ENCODE peak calls at places on chromosome 6, in ten cellular contexts. One of them, this sample, is unnamed.

GRCh38 chr6:111791415-111791814 is 81.8 kb downstream of the FYN start:
- DNase-seq in HEK293T: no peak
- DNase-seq in CD4-positive, alpha-beta T cell: no peak
- DNase-seq in GM12878: no peak
- DNase-seq in LHCN-M2: peak; percentile 79
- DNase-seq in lung microvascular endothelial cell: peak; percentile 23
- DNase-seq in H7: no peak
- DNase-seq in HuH-7: no peak
- DNase-seq in brain microvascular endothelial cell: no peak
- DNase-seq in heart right ventricle: no peak
- DNase-seq in this sample: no peak

GRCh38 chr6:35213161-35213823 is 464 bp upstream of the SCUBE3 start:
- DNase-seq in HEK293T: no peak
- DNase-seq in CD4-positive, alpha-beta T cell: no peak
- DNase-seq in GM12878: no peak
- DNase-seq in LHCN-M2: no peak
- DNase-seq in lung microvascular endothelial cell: no peak
- DNase-seq in H7: peak; percentile 98
- DNase-seq in HuH-7: peak; percentile 44
- DNase-seq in brain microvascular endothelial cell: no peak
- DNase-seq in heart right ventricle: no peak
- DNase-seq in this sample: no peak

GRCh38 chr6:41045664-41046063 is 3.4 kb downstream of the TSPO2 start:
- DNase-seq in HEK293T: no peak
- DNase-seq in CD4-positive, alpha-beta T cell: no peak
- DNase-seq in GM12878: no peak
- DNase-seq in LHCN-M2: no peak
- DNase-seq in lung microvascular endothelial cell: no peak
- DNase-seq in H7: no peak
- DNase-seq in HuH-7: no peak
- DNase-seq in brain microvascular endothelial cell: no peak
- DNase-seq in heart right ventricle: no peak
- DNase-seq in this sample: no peak

GRCh38 chr6:137417411-137417810 is 76.8 kb downstream of the OLIG3 start:
- DNase-seq in HEK293T: no peak
- DNase-seq in CD4-positive, alpha-beta T cell: no peak
- DNase-seq in GM12878: no peak
- DNase-seq in LHCN-M2: no peak
- DNase-seq in lung microvascular endothelial cell: no peak
- DNase-seq in H7: no peak
- DNase-seq in HuH-7: no peak
- DNase-seq in brain microvascular endothelial cell: no peak
- DNase-seq in heart right ventricle: no peak
- DNase-seq in this sample: no peak

GRCh38 chr6:112122758-112123157 is 35.4 kb downstream of the FAM229B start:
- DNase-seq in HEK293T: no peak
- DNase-seq in CD4-positive, alpha-beta T cell: no peak
- DNase-seq in GM12878: no peak
- DNase-seq in LHCN-M2: no peak
- DNase-seq in lung microvascular endothelial cell: no peak
- DNase-seq in H7: no peak
- DNase-seq in HuH-7: no peak
- DNase-seq in brain microvascular endothelial cell: no peak
- DNase-seq in heart right ventricle: no peak
- DNase-seq in this sample: no peak

GRCh38 chr6:63492476-63492875 is 79.8 kb upstream of the LOC128125822 start:
- DNase-seq in HEK293T: no peak
- DNase-seq in CD4-positive, alpha-beta T cell: no peak
- DNase-seq in GM12878: no peak
- DNase-seq in LHCN-M2: no peak
- DNase-seq in lung microvascular endothelial cell: no peak
- DNase-seq in H7: no peak
- DNase-seq in HuH-7: no peak
- DNase-seq in brain microvascular endothelial cell: no peak
- DNase-seq in heart right ventricle: no peak
- DNase-seq in this sample: no peak

GRCh38 chr6:80457044-80457933 is 350.8 kb downstream of the BCKDHB start:
- DNase-seq in HEK293T: no peak
- DNase-seq in CD4-positive, alpha-beta T cell: no peak
- DNase-seq in GM12878: no peak
- DNase-seq in LHCN-M2: peak; percentile 93
- DNase-seq in lung microvascular endothelial cell: peak; percentile 95
- DNase-seq in H7: no peak
- DNase-seq in HuH-7: no peak
- DNase-seq in brain microvascular endothelial cell: peak; percentile 93
- DNase-seq in heart right ventricle: peak; percentile 44
- DNase-seq in this sample: peak; percentile 52

GRCh38 chr6:90765895-90766294 is 179.0 kb upstream of the MAP3K7 start:
- DNase-seq in HEK293T: no peak
- DNase-seq in CD4-positive, alpha-beta T cell: no peak
- DNase-seq in GM12878: no peak
- DNase-seq in LHCN-M2: no peak
- DNase-seq in lung microvascular endothelial cell: no peak
- DNase-seq in H7: no peak
- DNase-seq in HuH-7: no peak
- DNase-seq in brain microvascular endothelial cell: no peak
- DNase-seq in heart right ventricle: no peak
- DNase-seq in this sample: no peak

GRCh38 chr6:133240511-133241087 is 558 bp upstream of the EYA4 start:
- DNase-seq in HEK293T: peak; percentile 68
- DNase-seq in CD4-positive, alpha-beta T cell: no peak
- DNase-seq in GM12878: no peak
- DNase-seq in LHCN-M2: peak; percentile 70
- DNase-seq in lung microvascular endothelial cell: no peak
- DNase-seq in H7: peak; percentile 71
- DNase-seq in HuH-7: peak; percentile 82
- DNase-seq in brain microvascular endothelial cell: no peak
- DNase-seq in heart right ventricle: peak; percentile 34
- DNase-seq in this sample: peak; percentile 72

This sample was measured in Calu3.